ENCODE peak calls at places on chromosomes 11 and 22, in nine cellular contexts. C, L, E, Y, H, M, K, U and Z are unnamed samples.

GRCh38 chr22:26494506-26494905 is 10.8 kb downstream of the SRRD start:
- DNase-seq in C (no peak), L (no peak), E (no peak), Y (no peak), H (no peak), M (no peak), K (no peak), U (no peak), Z (no peak)

GRCh38 chr11:66907751-66908173 is 50.4 kb downstream of the PC start:
- DNase-seq in C (no peak), L (no peak), E (no peak), Y (no peak), H (peak), M (no peak), K (no peak), U (no peak), Z (no peak)

GRCh38 chr11:128226106-128226716 is 361.1 kb downstream of the ETS1 start:
- DNase-seq in C (no peak), L (no peak), E (no peak), Y (no peak), H (no peak), M (no peak), K (no peak), U (no peak), Z (no peak)

GRCh38 chr22:29151316-29151715 is 54.4 kb upstream of the EMID1 start:
- DNase-seq in C (no peak), L (no peak), E (no peak), Y (no peak), H (peak), M (no peak), K (no peak), U (no peak), Z (no peak)

GRCh38 chr11:14672635-14673034 is 29.0 kb downstream of the PDE3B start:
- DNase-seq in C (no peak), L (no peak), E (peak), Y (no peak), H (no peak), M (no peak), K (peak), U (no peak), Z (no peak)

GRCh38 chr11:106471273-106471672 is 393.8 kb downstream of the AASDHPPT start:
- DNase-seq in C (no peak), L (no peak), E (no peak), Y (no peak), H (no peak), M (no peak), K (peak), U (no peak), Z (no peak)

GRCh38 chr22:48756146-48757111 is 1071.2 kb downstream of the BRD1 start:
- DNase-seq in C (no peak), L (no peak), E (no peak), Y (no peak), H (no peak), M (peak), K (no peak), U (no peak), Z (no peak)

GRCh38 chr22:24423519-24424000 is 3.8 kb upstream of the ADORA2A start:
- DNase-seq in C (peak), L (peak), E (no peak), Y (peak), H (no peak), M (no peak), K (peak), U (no peak), Z (peak)

GRCh38 chr11:71548716-71549151 is 514 bp downstream of the KRTAP5-9 start:
- DNase-seq in C (no peak), L (no peak), E (no peak), Y (peak), H (peak), M (no peak), K (no peak), U (no peak), Z (no peak)

GRCh38 chr11:45751430-45751829 is 53.5 kb upstream of the SLC35C1 start:
- DNase-seq in C (peak), L (peak), E (no peak), Y (no peak), H (no peak), M (no peak), K (no peak), U (no peak), Z (no peak)

GRCh38 chr11:18010271-18010670 is 2.6 kb downstream of the SERGEF start:
- DNase-seq in C (no peak), L (no peak), E (no peak), Y (peak), H (no peak), M (no peak), K (no peak), U (no peak), Z (no peak)

GRCh38 chr11:88709567-88709966 is 356.2 kb downstream of the GRM5 start:
- DNase-seq in C (no peak), L (peak), E (no peak), Y (no peak), H (no peak), M (no peak), K (no peak), U (no peak), Z (no peak)

GRCh38 chr22:24240381-24240780 is 4.5 kb downstream of the GGT5 start:
- DNase-seq in C (no peak), L (no peak), E (no peak), Y (no peak), H (peak), M (no peak), K (peak), U (no peak), Z (no peak)

GRCh38 chr22:45793161-45793560 is 121.5 kb downstream of the ATXN10 start:
- DNase-seq in C (no peak), L (no peak), E (no peak), Y (no peak), H (no peak), M (no peak), K (no peak), U (no peak), Z (no peak)

GRCh38 chr22:45785458-45785857 is 113.8 kb downstream of the ATXN10 start:
- DNase-seq in C (no peak), L (no peak), E (no peak), Y (no peak), H (no peak), M (no peak), K (peak), U (no peak), Z (peak)

GRCh38 chr22:45784357-45785277 is 113.0 kb downstream of the ATXN10 start:
- DNase-seq in C (no peak), L (no peak), E (no peak), Y (peak), H (no peak), M (no peak), K (no peak), U (no peak), Z (peak)

GRCh38 chr22:45787770-45788169 is 116.1 kb downstream of the ATXN10 start:
- DNase-seq in C (no peak), L (no peak), E (peak), Y (no peak), H (no peak), M (no peak), K (no peak), U (no peak), Z (no peak)

GRCh38 chr22:45788530-45788929 is 116.9 kb downstream of the ATXN10 start:
- DNase-seq in C (no peak), L (no peak), E (no peak), Y (no peak), H (no peak), M (no peak), K (no peak), U (no peak), Z (no peak)
- TF ChIP-seq CTCF in C (no peak), L (no peak), E (no peak), Y (no peak), H (no peak), M (no peak), K (no peak), U (no peak), Z (no peak)

GRCh38 chr11:27296406-27296994 is 66.5 kb downstream of the CCDC34 start:
- DNase-seq in C (no peak), L (peak), E (peak), Y (peak), H (no peak), M (no peak), K (peak), U (no peak), Z (peak)
- TF ChIP-seq CTCF in C (peak), L (peak), E (peak), Y (peak), H (peak), M (peak), K (peak), U (peak), Z (peak)

DNA sequence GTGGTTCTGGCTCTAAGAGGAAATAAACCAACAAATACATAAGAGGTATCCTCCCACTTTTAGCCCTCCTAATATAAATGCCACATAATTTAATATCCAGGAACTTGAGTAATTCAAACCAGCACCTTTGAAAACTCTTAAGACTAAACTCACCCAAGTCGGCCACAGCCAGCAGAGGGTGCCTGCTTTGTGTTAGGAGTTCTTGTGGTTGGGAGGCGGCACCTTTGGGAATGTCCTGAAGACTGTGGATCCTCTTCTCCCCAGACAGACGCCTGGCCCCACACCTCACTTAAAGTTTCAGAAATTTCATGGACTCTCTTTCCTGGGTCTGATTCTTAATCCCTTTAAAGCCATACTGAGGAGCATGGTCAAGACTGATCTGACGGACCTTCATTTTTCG is 169.0 kb downstream of the TBC1D22A start:
- DNase-seq in C (no peak), L (peak), E (peak), Y (no peak), H (no peak), M (no peak), K (peak), U (peak), Z (no peak)
- TF ChIP-seq CTCF in C (no peak), L (peak), E (peak), Y (no peak), H (no peak), M (no peak), K (no peak), U (peak), Z (no peak)

GRCh38 chr11:32420937-32421532 is 14.3 kb downstream of the WT1 start:
- DNase-seq in C (no peak), L (no peak), E (peak), Y (peak), H (no peak), M (no peak), K (peak), U (no peak), Z (no peak)
- TF ChIP-seq CTCF in C (no peak), L (no peak), E (no peak), Y (no peak), H (no peak), M (no peak), K (no peak), U (no peak), Z (no peak)

GRCh38 chr11:64653388-64653973 is 62.5 kb downstream of the SLC22A12 start:
- DNase-seq in C (no peak), L (peak), E (no peak), Y (no peak), H (peak), M (no peak), K (no peak), U (no peak), Z (no peak)

GRCh38 chr11:64655901-64656601 is 65.0 kb downstream of the SLC22A12 start:
- DNase-seq in C (no peak), L (no peak), E (peak), Y (no peak), H (peak), M (no peak), K (no peak), U (no peak), Z (no peak)

GRCh38 chr11:64656797-64657196 is 65.8 kb downstream of the SLC22A12 start:
- DNase-seq in C (no peak), L (peak), E (no peak), Y (no peak), H (no peak), M (no peak), K (no peak), U (no peak), Z (no peak)

GRCh38 chr11:64654439-64654838 is 63.4 kb downstream of the SLC22A12 start:
- DNase-seq in C (no peak), L (no peak), E (no peak), Y (no peak), H (peak), M (no peak), K (no peak), U (no peak), Z (no peak)

DNA sequence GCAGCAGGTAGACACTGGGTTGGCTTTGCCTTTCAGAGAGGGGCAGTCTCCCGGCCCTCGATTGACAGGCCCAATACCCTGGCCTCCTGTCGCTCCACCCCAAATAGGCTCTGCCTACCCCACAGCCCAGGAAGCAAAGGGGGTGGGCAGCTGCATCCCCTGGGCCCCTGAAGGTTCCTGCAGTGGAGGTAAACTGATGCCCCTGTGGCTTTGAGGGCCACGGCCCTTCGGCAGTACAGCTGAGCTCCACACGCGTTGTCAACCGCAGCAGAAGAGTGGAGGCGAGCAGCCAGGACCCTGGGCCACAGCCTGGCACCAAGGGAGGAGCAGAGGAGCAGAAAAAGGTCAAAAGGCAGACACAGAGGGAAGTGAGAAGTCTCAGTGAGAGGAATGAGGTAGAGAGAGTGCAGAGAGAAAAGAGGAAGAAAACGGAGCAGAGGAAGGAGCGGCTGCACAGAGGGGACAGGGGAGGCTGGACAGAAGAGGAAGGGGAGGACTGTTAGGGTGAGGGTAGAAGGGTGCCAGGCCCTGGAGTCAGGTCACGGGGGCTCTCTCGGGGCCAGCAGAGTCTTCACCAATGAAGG is 64.0 kb downstream of the SLC22A12 start:
- DNase-seq in C (no peak), L (no peak), E (no peak), Y (no peak), H (peak), M (no peak), K (no peak), U (no peak), Z (peak)
- TF ChIP-seq CTCF in C (no peak), L (no peak), E (no peak), Y (no peak), H (no peak), M (no peak), K (no peak), U (no peak), Z (no peak)

GRCh38 chr11:68826726-68827125 is 15.0 kb downstream of the CPT1A start:
- DNase-seq in C (no peak), L (no peak), E (no peak), Y (no peak), H (no peak), M (no peak), K (no peak), U (no peak), Z (no peak)

GRCh38 chr11:68828155-68828931 is 13.4 kb downstream of the CPT1A start:
- DNase-seq in C (no peak), L (no peak), E (no peak), Y (no peak), H (no peak), M (no peak), K (no peak), U (no peak), Z (no peak)

GRCh38 chr11:68827733-68828132 is 14.0 kb downstream of the CPT1A start:
- DNase-seq in C (no peak), L (no peak), E (no peak), Y (no peak), H (no peak), M (no peak), K (no peak), U (no peak), Z (no peak)

GRCh38 chr11:68822546-68822945 is 19.2 kb downstream of the CPT1A start:
- DNase-seq in C (no peak), L (no peak), E (no peak), Y (no peak), H (no peak), M (no peak), K (no peak), U (no peak), Z (no peak)

GRCh38 chr11:68825603-68826002 is 16.1 kb downstream of the CPT1A start:
- DNase-seq in C (no peak), L (peak), E (no peak), Y (no peak), H (peak), M (peak), K (peak), U (no peak), Z (no peak)
- TF ChIP-seq CTCF in C (no peak), L (peak), E (no peak), Y (no peak), H (peak), M (no peak), K (no peak), U (no peak), Z (peak)

GRCh38 chr11:133967599-133968238 is 11.0 kb upstream of the IGSF9B start:
- DNase-seq in C (no peak), L (no peak), E (no peak), Y (no peak), H (no peak), M (no peak), K (no peak), U (no peak), Z (no peak)
- TF ChIP-seq CTCF in C (no peak), L (no peak), E (no peak), Y (no peak), H (no peak), M (no peak), K (no peak), U (no peak), Z (no peak)